ENCODE peak calls at places on chromosomes 4 and X, in eight cellular contexts. One of them, this sample, is unnamed.

GRCh38 chr4:98801259-98801725 is 127.6 kb downstream of the EIF4E start:
- DNase-seq in tibial nerve: no peak
- DNase-seq in WTC11: no peak
- DNase-seq in HFFc6: no peak
- DNase-seq in heart right ventricle: no peak
- DNase-seq in type B pancreatic cell: no peak
- DNase-seq in lower lobe of right lung: no peak
- DNase-seq in A549: no peak
- DNase-seq in this sample: no peak

GRCh38 chr4:147678121-147678520 is 5.8 kb downstream of the PRMT9 start:
- DNase-seq in tibial nerve: no peak
- DNase-seq in WTC11: no peak
- DNase-seq in HFFc6: peak
- DNase-seq in heart right ventricle: no peak
- DNase-seq in type B pancreatic cell: no peak
- DNase-seq in lower lobe of right lung: no peak
- DNase-seq in A549: no peak
- DNase-seq in this sample: no peak

GRCh38 chr4:119118397-119118796 is 17.2 kb upstream of the MYOZ2 start:
- DNase-seq in tibial nerve: no peak
- DNase-seq in WTC11: no peak
- DNase-seq in HFFc6: no peak
- DNase-seq in heart right ventricle: no peak
- DNase-seq in type B pancreatic cell: no peak
- DNase-seq in lower lobe of right lung: no peak
- DNase-seq in A549: no peak
- DNase-seq in this sample: no peak

GRCh38 chrX:102696303-102696702 is 15.9 kb upstream of the GPRASP2 start:
- DNase-seq in tibial nerve: no peak
- DNase-seq in WTC11: no peak
- DNase-seq in HFFc6: no peak
- DNase-seq in heart right ventricle: no peak
- DNase-seq in type B pancreatic cell: no peak
- DNase-seq in lower lobe of right lung: no peak
- DNase-seq in A549: no peak
- DNase-seq in this sample: no peak

GRCh38 chrX:147948531-147948930 is 32.6 kb upstream of the FMR1NB start:
- DNase-seq in tibial nerve: no peak
- DNase-seq in WTC11: no peak
- DNase-seq in HFFc6: no peak
- DNase-seq in heart right ventricle: no peak
- DNase-seq in type B pancreatic cell: no peak
- DNase-seq in lower lobe of right lung: no peak
- DNase-seq in A549: no peak
- DNase-seq in this sample: no peak

GRCh38 chr4:5874811-5875465 is 17.9 kb downstream of the CRMP1 start:
- DNase-seq in tibial nerve: no peak
- DNase-seq in WTC11: peak
- DNase-seq in HFFc6: no peak
- DNase-seq in heart right ventricle: no peak
- DNase-seq in type B pancreatic cell: no peak
- DNase-seq in lower lobe of right lung: no peak
- DNase-seq in A549: no peak
- DNase-seq in this sample: no peak

GRCh38 chr4:75924309-75924708 is 16.5 kb downstream of the NAAA start:
- DNase-seq in tibial nerve: no peak
- DNase-seq in WTC11: no peak
- DNase-seq in HFFc6: no peak
- DNase-seq in heart right ventricle: no peak
- DNase-seq in type B pancreatic cell: no peak
- DNase-seq in lower lobe of right lung: no peak
- DNase-seq in A549: no peak
- DNase-seq in this sample: no peak

GRCh38 chrX:67563469-67564448 is 19.9 kb downstream of the AR start:
- DNase-seq in tibial nerve: no peak
- DNase-seq in WTC11: no peak
- DNase-seq in HFFc6: no peak
- DNase-seq in heart right ventricle: no peak
- DNase-seq in type B pancreatic cell: no peak
- DNase-seq in lower lobe of right lung: no peak
- DNase-seq in A549: no peak
- DNase-seq in this sample: no peak

GRCh38 chrX:17629011-17629410 is 108.3 kb upstream of the SCML1 start:
- DNase-seq in tibial nerve: no peak
- DNase-seq in WTC11: no peak
- DNase-seq in HFFc6: no peak
- DNase-seq in heart right ventricle: no peak
- DNase-seq in type B pancreatic cell: no peak
- DNase-seq in lower lobe of right lung: no peak
- DNase-seq in A549: no peak
- DNase-seq in this sample: no peak

GRCh38 chr4:40990202-40990898 is 224.0 kb downstream of the APBB2 start:
- DNase-seq in tibial nerve: no peak
- DNase-seq in WTC11: no peak
- DNase-seq in HFFc6: peak
- DNase-seq in heart right ventricle: no peak
- DNase-seq in type B pancreatic cell: no peak
- DNase-seq in lower lobe of right lung: no peak
- DNase-seq in A549: peak
- DNase-seq in this sample: no peak

GRCh38 chr4:6147441-6147840 is 52.9 kb downstream of the JAKMIP1 start:
- DNase-seq in tibial nerve: no peak
- DNase-seq in WTC11: no peak
- DNase-seq in HFFc6: no peak
- DNase-seq in heart right ventricle: no peak
- DNase-seq in type B pancreatic cell: no peak
- DNase-seq in lower lobe of right lung: no peak
- DNase-seq in A549: no peak
- DNase-seq in this sample: no peak

GRCh38 chr4:103923551-103923950 is 203.8 kb upstream of the TACR3 start:
- DNase-seq in tibial nerve: no peak
- DNase-seq in WTC11: no peak
- DNase-seq in HFFc6: no peak
- DNase-seq in heart right ventricle: no peak
- DNase-seq in type B pancreatic cell: no peak
- DNase-seq in lower lobe of right lung: no peak
- DNase-seq in A549: no peak
- DNase-seq in this sample: no peak

GRCh38 chrX:133415276-133416105 is at the start of gene GPC4:
- DNase-seq in tibial nerve: peak
- DNase-seq in WTC11: peak
- DNase-seq in HFFc6: no peak
- DNase-seq in heart right ventricle: peak
- DNase-seq in type B pancreatic cell: peak
- DNase-seq in lower lobe of right lung: peak
- DNase-seq in A549: peak
- DNase-seq in this sample: peak

GRCh38 chr4:75179510-75179909 is 246.6 kb downstream of the PARM1 start:
- DNase-seq in tibial nerve: no peak
- DNase-seq in WTC11: no peak
- DNase-seq in HFFc6: no peak
- DNase-seq in heart right ventricle: no peak
- DNase-seq in type B pancreatic cell: no peak
- DNase-seq in lower lobe of right lung: no peak
- DNase-seq in A549: no peak
- DNase-seq in this sample: no peak

GRCh38 chr4:109313168-109314133 is 11.0 kb upstream of the COL25A1 start:
- DNase-seq in tibial nerve: no peak
- DNase-seq in WTC11: no peak
- DNase-seq in HFFc6: no peak
- DNase-seq in heart right ventricle: no peak
- DNase-seq in type B pancreatic cell: no peak
- DNase-seq in lower lobe of right lung: no peak
- DNase-seq in A549: no peak
- DNase-seq in this sample: no peak

DNA sequence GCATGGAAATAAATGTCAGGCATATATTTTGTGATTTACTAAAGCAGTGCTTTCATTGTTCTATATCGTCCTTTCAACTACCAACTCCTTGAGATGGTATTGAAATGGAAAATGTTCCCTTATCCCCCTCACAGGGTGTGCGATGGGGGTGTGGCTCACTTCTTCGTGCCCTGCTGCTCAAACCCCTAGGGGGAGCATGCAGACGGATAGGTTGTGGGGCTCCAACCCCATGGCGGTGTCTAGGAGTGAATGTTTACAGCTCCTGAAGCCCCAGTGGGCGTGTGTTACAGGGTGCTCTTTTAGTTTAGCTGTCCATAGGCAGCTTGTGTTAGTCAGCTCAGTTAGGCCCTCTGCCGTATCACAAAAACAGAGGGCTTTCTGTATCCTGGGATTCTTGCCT is 287.7 kb upstream of the EMCN start:
- DNase-seq in tibial nerve: no peak
- DNase-seq in WTC11: peak
- DNase-seq in HFFc6: no peak
- DNase-seq in heart right ventricle: no peak
- DNase-seq in type B pancreatic cell: no peak
- DNase-seq in lower lobe of right lung: no peak
- DNase-seq in A549: no peak
- DNase-seq in this sample: no peak
- TF ChIP-seq CTCF in tibial nerve: no peak
- TF ChIP-seq CTCF in WTC11: no peak
- TF ChIP-seq CTCF in HFFc6: no peak
- TF ChIP-seq CTCF in heart right ventricle: no peak
- TF ChIP-seq CTCF in type B pancreatic cell: no peak
- TF ChIP-seq CTCF in lower lobe of right lung: no peak
- TF ChIP-seq CTCF in A549: no peak
- TF ChIP-seq CTCF in this sample: no peak

DNA sequence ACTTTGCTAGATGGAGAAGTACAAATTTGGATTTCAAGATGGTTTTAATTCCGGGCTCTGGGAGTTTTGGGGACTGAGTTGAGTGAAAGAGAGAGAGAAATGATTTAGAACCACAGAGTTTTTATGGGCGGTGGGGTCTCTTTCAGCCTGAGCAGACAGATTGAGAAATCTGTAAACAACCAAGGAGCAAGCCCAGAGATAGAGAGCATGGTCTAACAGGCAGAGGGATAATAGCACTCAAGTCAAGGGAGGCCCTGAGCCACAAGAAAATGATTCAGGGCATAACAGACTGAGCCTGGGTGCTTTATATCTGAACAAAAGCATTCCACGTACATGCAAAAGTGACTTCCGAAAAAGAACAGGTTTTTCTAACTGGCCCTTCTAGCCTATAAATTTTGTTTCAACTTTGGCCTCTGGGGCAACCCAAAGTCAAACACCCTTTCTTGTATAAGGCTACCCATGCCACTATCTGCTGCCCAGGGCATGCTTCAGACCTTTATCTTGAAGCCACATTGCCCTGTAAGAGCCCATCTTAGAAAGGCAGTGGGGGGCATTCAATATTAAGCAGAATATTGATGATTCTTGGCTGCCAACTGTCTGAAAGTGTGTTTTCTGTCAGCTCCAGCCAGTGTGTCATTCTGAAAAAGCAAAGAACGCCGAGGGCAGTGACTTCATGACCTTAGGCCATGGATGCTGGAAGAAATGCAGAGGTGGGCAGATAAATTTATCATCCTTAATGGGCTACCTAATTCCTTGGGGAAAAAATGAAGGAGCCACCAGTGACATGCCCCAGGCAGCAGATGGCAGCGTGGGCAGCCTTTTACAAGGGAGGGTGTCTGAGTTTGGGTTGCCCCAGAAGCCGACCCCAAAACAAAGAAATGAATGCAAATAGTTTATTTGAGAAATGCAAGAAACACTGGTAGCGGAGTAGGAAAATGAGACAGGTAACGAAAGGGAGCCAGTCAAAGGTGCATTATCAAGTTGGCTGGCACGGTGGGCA is 637.6 kb downstream of the MID1IP1 start:
- DNase-seq in tibial nerve: no peak
- DNase-seq in WTC11: peak
- DNase-seq in HFFc6: no peak
- DNase-seq in heart right ventricle: no peak
- DNase-seq in type B pancreatic cell: no peak
- DNase-seq in lower lobe of right lung: no peak
- DNase-seq in A549: no peak
- DNase-seq in this sample: no peak
- TF ChIP-seq CTCF in tibial nerve: peak
- TF ChIP-seq CTCF in WTC11: no peak
- TF ChIP-seq CTCF in HFFc6: no peak
- TF ChIP-seq CTCF in heart right ventricle: no peak
- TF ChIP-seq CTCF in type B pancreatic cell: no peak
- TF ChIP-seq CTCF in lower lobe of right lung: no peak
- TF ChIP-seq CTCF in A549: no peak
- TF ChIP-seq CTCF in this sample: no peak

GRCh38 chr4:74028504-74028903 is 10.0 kb downstream of the CXCL3 start:
- DNase-seq in tibial nerve: no peak
- DNase-seq in WTC11: no peak
- DNase-seq in HFFc6: no peak
- DNase-seq in heart right ventricle: no peak
- DNase-seq in type B pancreatic cell: no peak
- DNase-seq in lower lobe of right lung: no peak
- DNase-seq in A549: no peak
- DNase-seq in this sample: no peak

GRCh38 chr4:74021617-74022016 is 16.9 kb downstream of the CXCL3 start:
- DNase-seq in tibial nerve: no peak
- DNase-seq in WTC11: no peak
- DNase-seq in HFFc6: no peak
- DNase-seq in heart right ventricle: no peak
- DNase-seq in type B pancreatic cell: no peak
- DNase-seq in lower lobe of right lung: no peak
- DNase-seq in A549: no peak
- DNase-seq in this sample: no peak

GRCh38 chr4:74018771-74019170 is 19.7 kb downstream of the CXCL3 start:
- DNase-seq in tibial nerve: no peak
- DNase-seq in WTC11: no peak
- DNase-seq in HFFc6: no peak
- DNase-seq in heart right ventricle: no peak
- DNase-seq in type B pancreatic cell: no peak
- DNase-seq in lower lobe of right lung: peak
- DNase-seq in A549: no peak
- DNase-seq in this sample: no peak

GRCh38 chr4:74018116-74018515 is 19.6 kb upstream of the CXCL5 start:
- DNase-seq in tibial nerve: no peak
- DNase-seq in WTC11: no peak
- DNase-seq in HFFc6: no peak
- DNase-seq in heart right ventricle: no peak
- DNase-seq in type B pancreatic cell: no peak
- DNase-seq in lower lobe of right lung: no peak
- DNase-seq in A549: no peak
- DNase-seq in this sample: no peak

DNA sequence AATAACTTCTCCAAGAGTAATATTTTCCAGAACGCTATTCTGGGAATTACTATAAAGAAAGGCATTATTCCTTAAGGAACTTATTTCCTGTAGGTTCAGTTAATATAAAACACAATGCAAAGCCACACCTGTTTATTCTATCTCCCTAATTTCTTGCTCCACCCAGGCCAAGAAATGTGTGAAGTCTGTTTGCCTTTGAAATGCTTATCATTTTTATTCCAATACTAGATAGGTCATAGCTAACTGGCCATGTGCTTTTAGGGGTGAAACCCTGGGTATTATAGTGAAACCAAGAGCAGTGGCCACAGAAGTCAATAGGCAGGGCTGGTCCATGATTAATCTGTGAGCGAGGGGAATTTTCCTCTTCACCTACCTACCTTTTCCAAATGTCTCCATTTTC is 14.8 kb downstream of the CXCL3 start:
- DNase-seq in tibial nerve: no peak
- DNase-seq in WTC11: no peak
- DNase-seq in HFFc6: no peak
- DNase-seq in heart right ventricle: no peak
- DNase-seq in type B pancreatic cell: no peak
- DNase-seq in lower lobe of right lung: no peak
- DNase-seq in A549: peak
- DNase-seq in this sample: no peak
- TF ChIP-seq CTCF in tibial nerve: no peak
- TF ChIP-seq CTCF in WTC11: no peak
- TF ChIP-seq CTCF in HFFc6: no peak
- TF ChIP-seq CTCF in heart right ventricle: no peak
- TF ChIP-seq CTCF in type B pancreatic cell: no peak
- TF ChIP-seq CTCF in lower lobe of right lung: no peak
- TF ChIP-seq CTCF in A549: no peak
- TF ChIP-seq CTCF in this sample: no peak

GRCh38 chr4:42401171-42401570 is 3.9 kb downstream of the SHISA3 start:
- DNase-seq in tibial nerve: no peak
- DNase-seq in WTC11: no peak
- DNase-seq in HFFc6: no peak
- DNase-seq in heart right ventricle: no peak
- DNase-seq in type B pancreatic cell: no peak
- DNase-seq in lower lobe of right lung: no peak
- DNase-seq in A549: no peak
- DNase-seq in this sample: no peak
- TF ChIP-seq CTCF in tibial nerve: no peak
- TF ChIP-seq CTCF in WTC11: no peak
- TF ChIP-seq CTCF in HFFc6: no peak
- TF ChIP-seq CTCF in heart right ventricle: no peak
- TF ChIP-seq CTCF in type B pancreatic cell: no peak
- TF ChIP-seq CTCF in lower lobe of right lung: no peak
- TF ChIP-seq CTCF in A549: no peak
- TF ChIP-seq CTCF in this sample: no peak

This sample was measured in glutamatergic neuron.